ENCODE peak calls at places on chromosome 13, in five cellular contexts. One of them, this sample, is unnamed.

GRCh38 chr13:39433705-39434104 is 169.3 kb downstream of the LHFPL6 start:
- DNase-seq in stimulated activated naive CD4-positive, alpha-beta T cell: no peak
- DNase-seq in GOT3: no peak
- DNase-seq in NCI-H1048: no peak
- DNase-seq in NCI-H2029: no peak
- DNase-seq in this sample: no peak

GRCh38 chr13:72062566-72062965 is 195.6 kb upstream of the DACH1 start:
- DNase-seq in stimulated activated naive CD4-positive, alpha-beta T cell: no peak
- DNase-seq in NCI-H2029: no peak
- DNase-seq in NCI-H1048: no peak
- DNase-seq in GOT3: no peak
- DNase-seq in this sample: no peak

GRCh38 chr13:49454388-49455015 is 10.4 kb downstream of the SETDB2 start:
- DNase-seq in GOT3: no peak
- DNase-seq in NCI-H1048: no peak
- DNase-seq in stimulated activated naive CD4-positive, alpha-beta T cell: no peak
- DNase-seq in NCI-H2029: no peak
- DNase-seq in this sample: peak

GRCh38 chr13:82636119-82636518 is 1246.2 kb downstream of the SLITRK1 start:
- DNase-seq in NCI-H1048: no peak
- DNase-seq in GOT3: no peak
- DNase-seq in stimulated activated naive CD4-positive, alpha-beta T cell: no peak
- DNase-seq in NCI-H2029: no peak
- DNase-seq in this sample: no peak

GRCh38 chr13:104592127-104592526 is 1525.9 kb upstream of the SLC10A2 start:
- DNase-seq in NCI-H2029: no peak
- DNase-seq in GOT3: no peak
- DNase-seq in NCI-H1048: no peak
- DNase-seq in stimulated activated naive CD4-positive, alpha-beta T cell: no peak
- DNase-seq in this sample: no peak

GRCh38 chr13:30153871-30154426 is 153.4 kb downstream of the KATNAL1 start:
- DNase-seq in GOT3: no peak
- DNase-seq in NCI-H1048: no peak
- DNase-seq in NCI-H2029: no peak
- DNase-seq in stimulated activated naive CD4-positive, alpha-beta T cell: no peak
- DNase-seq in this sample: no peak

GRCh38 chr13:30857018-30857417 is 49.1 kb upstream of the MEDAG start:
- DNase-seq in stimulated activated naive CD4-positive, alpha-beta T cell: no peak
- DNase-seq in GOT3: no peak
- DNase-seq in NCI-H1048: no peak
- DNase-seq in NCI-H2029: no peak
- DNase-seq in this sample: no peak

GRCh38 chr13:46297338-46297737 is 85.6 kb downstream of the LRRC63 start:
- DNase-seq in NCI-H1048: no peak
- DNase-seq in stimulated activated naive CD4-positive, alpha-beta T cell: no peak
- DNase-seq in GOT3: no peak
- DNase-seq in NCI-H2029: no peak
- DNase-seq in this sample: no peak

GRCh38 chr13:62829476-62829875 is 1413.8 kb upstream of the PCDH20 start:
- DNase-seq in stimulated activated naive CD4-positive, alpha-beta T cell: no peak
- DNase-seq in GOT3: no peak
- DNase-seq in NCI-H1048: no peak
- DNase-seq in NCI-H2029: no peak
- DNase-seq in this sample: no peak

GRCh38 chr13:80906860-80907259 is 565.9 kb upstream of the SPRY2 start:
- DNase-seq in NCI-H2029: no peak
- DNase-seq in NCI-H1048: no peak
- DNase-seq in stimulated activated naive CD4-positive, alpha-beta T cell: no peak
- DNase-seq in GOT3: no peak
- DNase-seq in this sample: no peak

GRCh38 chr13:21948781-21949474 is 278.1 kb downstream of the FGF9 start:
- DNase-seq in NCI-H2029: no peak
- DNase-seq in GOT3: no peak
- DNase-seq in NCI-H1048: no peak
- DNase-seq in stimulated activated naive CD4-positive, alpha-beta T cell: no peak
- DNase-seq in this sample: no peak

GRCh38 chr13:112934075-112934474 is 34.9 kb upstream of the MCF2L start:
- DNase-seq in NCI-H1048: no peak
- DNase-seq in stimulated activated naive CD4-positive, alpha-beta T cell: no peak
- DNase-seq in NCI-H2029: no peak
- DNase-seq in GOT3: no peak
- DNase-seq in this sample: no peak

GRCh38 chr13:91017669-91018053 is 329.8 kb upstream of the MIR17HG start:
- DNase-seq in NCI-H2029: no peak
- DNase-seq in GOT3: no peak
- DNase-seq in NCI-H1048: no peak
- DNase-seq in stimulated activated naive CD4-positive, alpha-beta T cell: no peak
- DNase-seq in this sample: no peak

GRCh38 chr13:39016087-39016486 is 21.8 kb downstream of the PROSER1 start:
- DNase-seq in NCI-H1048: no peak
- DNase-seq in GOT3: no peak
- DNase-seq in stimulated activated naive CD4-positive, alpha-beta T cell: no peak
- DNase-seq in NCI-H2029: no peak
- DNase-seq in this sample: no peak

GRCh38 chr13:45325806-45326205 is 15.2 kb downstream of the TPT1 start:
- DNase-seq in GOT3: no peak
- DNase-seq in NCI-H2029: no peak
- DNase-seq in NCI-H1048: no peak
- DNase-seq in stimulated activated naive CD4-positive, alpha-beta T cell: no peak
- DNase-seq in this sample: no peak

GRCh38 chr13:49908637-49909036 is 27.5 kb downstream of the SPRYD7 start:
- DNase-seq in stimulated activated naive CD4-positive, alpha-beta T cell: no peak
- DNase-seq in NCI-H1048: no peak
- DNase-seq in GOT3: no peak
- DNase-seq in NCI-H2029: no peak
- DNase-seq in this sample: no peak

GRCh38 chr13:93248627-93249047 is 22.0 kb downstream of the GPC6 start:
- DNase-seq in stimulated activated naive CD4-positive, alpha-beta T cell: no peak
- DNase-seq in NCI-H1048: peak
- DNase-seq in NCI-H2029: peak
- DNase-seq in GOT3: no peak
- DNase-seq in this sample: no peak

GRCh38 chr13:42378383-42378780 is 106.4 kb downstream of the AKAP11 start:
- DNase-seq in stimulated activated naive CD4-positive, alpha-beta T cell: no peak
- DNase-seq in NCI-H1048: no peak
- DNase-seq in GOT3: no peak
- DNase-seq in NCI-H2029: no peak
- DNase-seq in this sample: no peak

GRCh38 chr13:111209613-111210012 is 94.5 kb downstream of the ARHGEF7 start:
- DNase-seq in stimulated activated naive CD4-positive, alpha-beta T cell: no peak
- DNase-seq in NCI-H1048: no peak
- DNase-seq in GOT3: no peak
- DNase-seq in NCI-H2029: no peak
- DNase-seq in this sample: no peak

GRCh38 chr13:72716776-72717175 is 10.7 kb downstream of the MZT1 start:
- DNase-seq in NCI-H1048: no peak
- DNase-seq in stimulated activated naive CD4-positive, alpha-beta T cell: no peak
- DNase-seq in GOT3: no peak
- DNase-seq in NCI-H2029: no peak
- DNase-seq in this sample: no peak

GRCh38 chr13:30334663-30335386 is 27.5 kb upstream of the KATNAL1 start:
- DNase-seq in NCI-H2029: peak
- DNase-seq in stimulated activated naive CD4-positive, alpha-beta T cell: no peak
- DNase-seq in GOT3: no peak
- DNase-seq in NCI-H1048: peak
- DNase-seq in this sample: peak